ENCODE peak calls at places on chromosomes 5 and 9, in six cellular contexts. One of them, this sample, is unnamed.

GRCh38 chr5:34698754-34699153 is 42.6 kb downstream of the RAI14 start:
- DNase-seq in SK-N-SH: no peak
- DNase-seq in GM12878: no peak
- DNase-seq in HL-60: no peak
- DNase-seq in K562: no peak
- DNase-seq in HepG2: no peak
- DNase-seq in this sample: no peak

GRCh38 chr5:141478321-141478945 is 2.7 kb downstream of the PCDHGC3 start:
- DNase-seq in K562: no peak
- DNase-seq in HL-60: no peak
- DNase-seq in SK-N-SH: no peak
- DNase-seq in GM12878: no peak
- DNase-seq in HepG2: no peak
- DNase-seq in this sample: peak

GRCh38 chr9:71929791-71930440 is 18.5 kb downstream of the C9orf85 start:
- DNase-seq in HL-60: no peak
- DNase-seq in K562: no peak
- DNase-seq in SK-N-SH: no peak
- DNase-seq in HepG2: no peak
- DNase-seq in GM12878: no peak
- DNase-seq in this sample: no peak

GRCh38 chr5:115600771-115601170 is 1.5 kb downstream of the TICAM2 start:
- DNase-seq in K562: no peak
- DNase-seq in SK-N-SH: no peak
- DNase-seq in HepG2: no peak
- DNase-seq in GM12878: no peak
- DNase-seq in HL-60: no peak
- DNase-seq in this sample: no peak

GRCh38 chr5:148381906-148382305 is 1.9 kb upstream of the FBXO38 start:
- DNase-seq in SK-N-SH: no peak
- DNase-seq in HepG2: peak
- DNase-seq in K562: no peak
- DNase-seq in HL-60: no peak
- DNase-seq in GM12878: no peak
- DNase-seq in this sample: no peak

GRCh38 chr5:174773371-174773770 is 49.0 kb downstream of the MSX2 start:
- DNase-seq in HL-60: no peak
- DNase-seq in HepG2: no peak
- DNase-seq in SK-N-SH: no peak
- DNase-seq in K562: no peak
- DNase-seq in GM12878: no peak
- DNase-seq in this sample: no peak

GRCh38 chr5:174608631-174609097 is 115.7 kb upstream of the MSX2 start:
- DNase-seq in GM12878: no peak
- DNase-seq in HL-60: peak
- DNase-seq in SK-N-SH: peak
- DNase-seq in HepG2: no peak
- DNase-seq in K562: no peak
- DNase-seq in this sample: no peak

GRCh38 chr9:119005162-119005561 is 364.1 kb downstream of the BRINP1 start:
- DNase-seq in K562: no peak
- DNase-seq in SK-N-SH: no peak
- DNase-seq in GM12878: no peak
- DNase-seq in HepG2: no peak
- DNase-seq in HL-60: no peak
- DNase-seq in this sample: no peak

GRCh38 chr5:64229163-64229774 is 63.6 kb downstream of the RNF180 start:
- DNase-seq in GM12878: no peak
- DNase-seq in HL-60: no peak
- DNase-seq in HepG2: peak
- DNase-seq in K562: peak
- DNase-seq in SK-N-SH: peak
- DNase-seq in this sample: no peak

GRCh38 chr5:109324941-109325340 is 84.8 kb downstream of the PJA2 start:
- DNase-seq in HepG2: no peak
- DNase-seq in HL-60: no peak
- DNase-seq in GM12878: no peak
- DNase-seq in K562: no peak
- DNase-seq in SK-N-SH: no peak
- DNase-seq in this sample: no peak

GRCh38 chr5:134462761-134463160 is 51.1 kb upstream of the CDKN2AIPNL start:
- DNase-seq in SK-N-SH: no peak
- DNase-seq in GM12878: no peak
- DNase-seq in HL-60: no peak
- DNase-seq in K562: peak
- DNase-seq in HepG2: no peak
- DNase-seq in this sample: no peak

GRCh38 chr5:166257656-166258055 is 2033.8 kb upstream of the WWC1 start:
- DNase-seq in HL-60: no peak
- DNase-seq in K562: no peak
- DNase-seq in GM12878: no peak
- DNase-seq in SK-N-SH: no peak
- DNase-seq in HepG2: no peak
- DNase-seq in this sample: no peak

GRCh38 chr5:1235379-1235778 is 10.2 kb downstream of the SLC6A18 start:
- DNase-seq in K562: peak
- DNase-seq in HepG2: peak
- DNase-seq in GM12878: no peak
- DNase-seq in HL-60: no peak
- DNase-seq in SK-N-SH: no peak
- DNase-seq in this sample: no peak

GRCh38 chr9:4798281-4798680 is 5.5 kb downstream of the RCL1 start:
- DNase-seq in HepG2: no peak
- DNase-seq in GM12878: no peak
- DNase-seq in HL-60: no peak
- DNase-seq in K562: peak
- DNase-seq in SK-N-SH: no peak
- DNase-seq in this sample: no peak

GRCh38 chr9:20732118-20732517 is 48.1 kb downstream of the FOCAD start:
- DNase-seq in SK-N-SH: no peak
- DNase-seq in HepG2: no peak
- DNase-seq in HL-60: no peak
- DNase-seq in GM12878: no peak
- DNase-seq in K562: no peak
- DNase-seq in this sample: no peak

GRCh38 chr5:67301285-67301904 is 104.8 kb upstream of the CD180 start:
- DNase-seq in HL-60: peak
- DNase-seq in SK-N-SH: no peak
- DNase-seq in GM12878: no peak
- DNase-seq in K562: no peak
- DNase-seq in HepG2: no peak
- DNase-seq in this sample: no peak

GRCh38 chr5:108280248-108280647 is 101.7 kb downstream of the FBXL17 start:
- DNase-seq in HepG2: no peak
- DNase-seq in SK-N-SH: no peak
- DNase-seq in GM12878: no peak
- DNase-seq in K562: no peak
- DNase-seq in HL-60: no peak
- DNase-seq in this sample: no peak

DNA sequence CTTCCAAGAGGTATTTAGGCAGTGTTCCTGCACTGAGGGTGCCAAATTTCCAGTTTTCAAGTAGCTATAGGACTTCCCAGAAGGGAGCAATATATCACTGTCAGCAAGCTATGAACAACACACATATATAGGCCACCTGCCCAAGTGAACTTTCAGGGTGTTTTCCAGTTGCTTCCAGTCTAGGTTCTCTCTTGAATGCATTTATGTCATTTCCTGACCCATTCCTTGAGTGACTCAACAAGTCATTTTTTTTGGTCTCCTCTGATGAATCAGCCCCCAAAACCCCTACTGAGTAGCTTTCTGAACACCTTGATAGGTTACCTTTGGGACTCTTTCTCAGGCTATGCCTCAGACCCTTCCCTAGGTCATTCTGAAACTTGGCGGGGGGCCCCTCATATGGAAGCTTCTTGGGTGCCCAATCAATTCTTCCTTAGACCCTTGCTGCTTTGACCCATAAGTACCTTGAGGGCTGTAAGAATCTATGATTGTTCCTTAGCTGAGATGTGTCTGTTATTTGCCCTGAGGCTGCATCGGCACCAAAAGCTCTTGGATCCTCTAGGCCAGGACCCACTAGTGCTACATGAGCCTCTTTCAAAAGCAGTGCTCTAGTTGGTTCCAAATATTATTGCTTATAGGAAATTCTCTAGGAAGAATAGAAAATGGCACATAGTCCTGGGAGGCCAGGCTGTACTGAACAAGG is 12.4 kb downstream of the DNAJB5 start:
- DNase-seq in SK-N-SH: peak
- DNase-seq in HepG2: no peak
- DNase-seq in GM12878: no peak
- DNase-seq in K562: no peak
- DNase-seq in HL-60: no peak
- DNase-seq in this sample: no peak
- TF ChIP-seq GABPA in SK-N-SH: no peak
- TF ChIP-seq GABPA in HepG2: no peak
- TF ChIP-seq GABPA in GM12878: no peak
- TF ChIP-seq GABPA in K562: no peak
- TF ChIP-seq GABPA in HL-60: no peak
- TF ChIP-seq GABPA in this sample: no peak

GRCh38 chr9:138104251-138105122 is 226.9 kb downstream of the CACNA1B start:
- DNase-seq in SK-N-SH: no peak
- DNase-seq in HepG2: no peak
- DNase-seq in K562: peak
- DNase-seq in HL-60: no peak
- DNase-seq in GM12878: no peak
- DNase-seq in this sample: no peak

GRCh38 chr9:138102246-138103051 is 224.9 kb downstream of the CACNA1B start:
- DNase-seq in SK-N-SH: peak
- DNase-seq in HepG2: no peak
- DNase-seq in HL-60: no peak
- DNase-seq in K562: no peak
- DNase-seq in GM12878: no peak
- DNase-seq in this sample: peak

GRCh38 chr9:138103111-138103823 is 225.7 kb downstream of the CACNA1B start:
- DNase-seq in GM12878: no peak
- DNase-seq in HepG2: no peak
- DNase-seq in HL-60: no peak
- DNase-seq in SK-N-SH: peak
- DNase-seq in K562: no peak
- DNase-seq in this sample: peak

GRCh38 chr9:138105123-138105415 is 227.5 kb downstream of the CACNA1B start:
- DNase-seq in HL-60: no peak
- DNase-seq in HepG2: no peak
- DNase-seq in SK-N-SH: peak
- DNase-seq in K562: peak
- DNase-seq in GM12878: no peak
- DNase-seq in this sample: no peak

GRCh38 chr9:138103824-138104206 is 226.2 kb downstream of the CACNA1B start:
- DNase-seq in GM12878: no peak
- DNase-seq in HepG2: no peak
- DNase-seq in HL-60: no peak
- DNase-seq in K562: no peak
- DNase-seq in SK-N-SH: no peak
- DNase-seq in this sample: no peak
- TF ChIP-seq GABPA in GM12878: no peak
- TF ChIP-seq GABPA in HepG2: no peak
- TF ChIP-seq GABPA in HL-60: no peak
- TF ChIP-seq GABPA in K562: no peak
- TF ChIP-seq GABPA in SK-N-SH: no peak
- TF ChIP-seq GABPA in this sample: no peak

DNA sequence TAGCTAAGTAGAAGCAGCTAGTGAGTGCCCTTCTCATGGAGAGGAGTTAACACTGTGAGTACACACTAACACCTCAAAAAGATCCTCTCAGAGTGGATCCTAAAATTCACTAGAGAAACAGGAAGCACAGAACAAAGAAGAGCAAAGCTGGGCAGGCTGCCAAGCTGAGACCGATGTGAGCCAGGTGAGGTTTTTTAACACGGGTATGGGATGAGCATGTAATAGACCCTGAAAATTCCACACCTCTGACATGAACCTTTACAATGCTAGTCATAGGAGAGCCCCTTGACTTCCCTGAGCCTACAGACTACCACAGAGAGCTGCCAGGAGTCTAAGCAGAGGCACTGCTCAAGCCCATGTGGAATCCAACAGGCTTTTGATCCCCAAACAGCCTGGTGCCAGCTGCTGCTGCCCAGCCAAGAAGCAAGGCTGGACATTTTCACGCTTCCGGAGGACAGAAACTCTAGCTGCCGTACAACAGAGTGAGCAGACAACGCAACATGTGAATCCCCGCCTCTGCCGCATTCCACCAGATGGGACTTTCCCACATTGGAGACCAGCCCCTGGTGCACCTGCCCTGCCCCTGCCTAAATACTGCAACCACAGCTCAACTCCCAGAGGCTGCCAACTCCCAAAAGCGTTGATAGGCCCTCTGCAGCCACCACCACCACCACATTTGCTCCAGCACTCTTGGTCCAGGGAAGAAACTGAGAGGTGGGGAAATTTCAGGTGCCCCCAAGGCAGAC is 280.8 kb downstream of the CDH10 start:
- DNase-seq in HepG2: no peak
- DNase-seq in K562: no peak
- DNase-seq in GM12878: no peak
- DNase-seq in SK-N-SH: no peak
- DNase-seq in HL-60: no peak
- DNase-seq in this sample: no peak
- TF ChIP-seq GABPA in HepG2: no peak
- TF ChIP-seq GABPA in K562: no peak
- TF ChIP-seq GABPA in GM12878: no peak
- TF ChIP-seq GABPA in SK-N-SH: no peak
- TF ChIP-seq GABPA in HL-60: no peak
- TF ChIP-seq GABPA in this sample: no peak

GRCh38 chr5:179793470-179794139 is at the start of gene LTC4S:
- DNase-seq in HL-60: peak
- DNase-seq in SK-N-SH: no peak
- DNase-seq in HepG2: no peak
- DNase-seq in GM12878: no peak
- DNase-seq in K562: no peak
- DNase-seq in this sample: no peak
- TF ChIP-seq GABPA in HL-60: no peak
- TF ChIP-seq GABPA in SK-N-SH: no peak
- TF ChIP-seq GABPA in HepG2: no peak
- TF ChIP-seq GABPA in GM12878: no peak
- TF ChIP-seq GABPA in K562: no peak
- TF ChIP-seq GABPA in this sample: no peak

DNA sequence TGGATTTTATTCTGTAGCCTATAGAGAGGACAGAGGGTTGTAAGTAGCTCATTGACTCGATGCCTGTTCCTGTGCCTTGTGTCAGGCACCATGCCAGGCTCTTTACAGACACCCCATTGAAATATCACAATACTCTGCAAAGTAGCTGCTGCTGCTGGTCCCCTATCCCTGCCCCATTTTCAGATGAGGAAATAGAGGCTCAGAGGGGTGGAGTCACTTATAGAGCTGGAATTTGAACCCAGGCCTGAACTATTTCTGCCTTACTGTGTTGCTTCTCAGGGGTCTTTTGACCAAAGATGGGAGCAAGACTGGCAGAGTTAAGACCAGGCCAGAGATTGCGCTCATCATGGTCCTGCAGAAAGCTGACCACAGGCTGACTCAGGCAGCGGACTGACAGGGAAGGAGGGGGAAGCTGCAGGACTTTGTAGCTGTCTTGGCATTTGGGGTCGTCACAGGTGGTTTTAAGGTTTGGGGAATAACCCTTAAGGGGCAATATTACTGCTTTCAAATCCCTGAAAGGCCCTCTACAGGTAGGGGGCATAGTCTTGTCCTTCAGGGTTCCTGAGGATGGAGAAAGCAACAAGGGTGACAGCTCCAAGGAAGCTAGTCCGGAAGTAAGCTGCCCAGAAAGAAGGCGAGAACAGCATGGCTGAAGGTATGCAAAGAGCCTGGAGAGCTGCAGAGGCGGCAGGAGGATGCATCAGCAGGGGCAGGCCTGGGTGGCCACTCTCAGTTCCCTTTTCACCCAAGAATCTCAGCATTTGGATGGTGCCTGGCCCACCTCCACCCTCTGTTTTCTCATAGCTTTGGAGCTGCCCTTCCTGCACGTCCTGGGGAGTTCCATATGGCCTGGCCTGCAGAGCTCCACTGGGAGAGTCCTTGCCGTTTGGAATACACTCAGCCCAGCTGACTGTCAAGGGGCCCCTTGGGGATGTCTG is 18.3 kb upstream of the NDST1 start:
- DNase-seq in SK-N-SH: no peak
- DNase-seq in GM12878: peak
- DNase-seq in K562: no peak
- DNase-seq in HL-60: peak
- DNase-seq in HepG2: no peak
- DNase-seq in this sample: no peak
- TF ChIP-seq GABPA in SK-N-SH: no peak
- TF ChIP-seq GABPA in GM12878: no peak
- TF ChIP-seq GABPA in K562: no peak
- TF ChIP-seq GABPA in HL-60: no peak
- TF ChIP-seq GABPA in HepG2: no peak
- TF ChIP-seq GABPA in this sample: no peak